ENCODE peak calls at places on chromosomes 4 and X, in five cellular contexts. One of them, this sample, is unnamed.

GRCh38 chrX:18360867-18361266 is 6.4 kb upstream of the SCML2 start:
- ATAC-seq in right lobe of liver: no peak
- ATAC-seq in heart left ventricle: no peak
- ATAC-seq in body of pancreas: no peak
- ATAC-seq in IMR-90: no peak
- ATAC-seq in this sample: no peak

GRCh38 chr4:54384563-54384962 is 155.5 kb downstream of the PDGFRA start:
- ATAC-seq in right lobe of liver: peak
- ATAC-seq in heart left ventricle: peak
- ATAC-seq in body of pancreas: no peak
- ATAC-seq in IMR-90: peak
- ATAC-seq in this sample: no peak

GRCh38 chr4:30181512-30181911 is 538.7 kb upstream of the PCDH7 start:
- ATAC-seq in right lobe of liver: no peak
- ATAC-seq in heart left ventricle: no peak
- ATAC-seq in body of pancreas: no peak
- ATAC-seq in IMR-90: no peak
- ATAC-seq in this sample: no peak

GRCh38 chr4:161642708-161643107 is 521.1 kb downstream of the FSTL5 start:
- ATAC-seq in right lobe of liver: no peak
- ATAC-seq in heart left ventricle: no peak
- ATAC-seq in body of pancreas: no peak
- ATAC-seq in IMR-90: no peak
- ATAC-seq in this sample: no peak

GRCh38 chr4:110480741-110481271 is 4.9 kb downstream of the ENPEP start:
- ATAC-seq in right lobe of liver: no peak
- ATAC-seq in heart left ventricle: no peak
- ATAC-seq in body of pancreas: no peak
- ATAC-seq in IMR-90: no peak
- ATAC-seq in this sample: no peak

GRCh38 chr4:52861879-52862604 is at the start of gene RASL11B:
- ATAC-seq in right lobe of liver: peak
- ATAC-seq in heart left ventricle: peak
- ATAC-seq in body of pancreas: peak
- ATAC-seq in IMR-90: peak
- ATAC-seq in this sample: peak

GRCh38 chrX:67437821-67438220 is 106.0 kb upstream of the AR start:
- ATAC-seq in right lobe of liver: peak
- ATAC-seq in heart left ventricle: no peak
- ATAC-seq in body of pancreas: no peak
- ATAC-seq in IMR-90: no peak
- ATAC-seq in this sample: no peak

GRCh38 chrX:123201720-123202119 is 17.6 kb downstream of the GRIA3 start:
- ATAC-seq in right lobe of liver: peak
- ATAC-seq in heart left ventricle: no peak
- ATAC-seq in body of pancreas: no peak
- ATAC-seq in IMR-90: no peak
- ATAC-seq in this sample: no peak

GRCh38 chrX:109654710-109655109 is 29.7 kb upstream of the KCNE5 start:
- ATAC-seq in right lobe of liver: no peak
- ATAC-seq in heart left ventricle: no peak
- ATAC-seq in body of pancreas: no peak
- ATAC-seq in IMR-90: no peak
- ATAC-seq in this sample: no peak

GRCh38 chrX:45400380-45400779 is 199.7 kb upstream of the DIPK2B start:
- ATAC-seq in right lobe of liver: no peak
- ATAC-seq in heart left ventricle: no peak
- ATAC-seq in body of pancreas: no peak
- ATAC-seq in IMR-90: peak
- ATAC-seq in this sample: no peak

GRCh38 chr4:8340721-8341680 is 71.4 kb downstream of the HTRA3 start:
- ATAC-seq in right lobe of liver: peak
- ATAC-seq in heart left ventricle: peak
- ATAC-seq in body of pancreas: peak
- ATAC-seq in IMR-90: no peak
- ATAC-seq in this sample: peak

GRCh38 chrX:115553171-115553570 is 7.8 kb upstream of the PLS3 start:
- ATAC-seq in right lobe of liver: no peak
- ATAC-seq in heart left ventricle: no peak
- ATAC-seq in body of pancreas: no peak
- ATAC-seq in IMR-90: no peak
- ATAC-seq in this sample: no peak

GRCh38 chr4:132240094-132240493 is 909.0 kb upstream of the PCDH10 start:
- ATAC-seq in right lobe of liver: no peak
- ATAC-seq in heart left ventricle: no peak
- ATAC-seq in body of pancreas: no peak
- ATAC-seq in IMR-90: no peak
- ATAC-seq in this sample: no peak

GRCh38 chr4:7663075-7663541 is 228.4 kb upstream of the PSAPL1 start:
- ATAC-seq in right lobe of liver: no peak
- ATAC-seq in heart left ventricle: no peak
- ATAC-seq in body of pancreas: no peak
- ATAC-seq in IMR-90: no peak
- ATAC-seq in this sample: no peak

GRCh38 chr4:76219299-76220055 is 5.9 kb upstream of the SCARB2 start:
- ATAC-seq in right lobe of liver: peak
- ATAC-seq in heart left ventricle: peak
- ATAC-seq in body of pancreas: peak
- ATAC-seq in IMR-90: peak
- ATAC-seq in this sample: peak

GRCh38 chr4:76982638-76983579 is 33.4 kb downstream of the SEPTIN11 start:
- ATAC-seq in right lobe of liver: no peak
- ATAC-seq in heart left ventricle: no peak
- ATAC-seq in body of pancreas: no peak
- ATAC-seq in IMR-90: no peak
- ATAC-seq in this sample: no peak

GRCh38 chr4:59570850-59571476 is 1629.2 kb upstream of the ADGRL3 start:
- ATAC-seq in right lobe of liver: no peak
- ATAC-seq in heart left ventricle: no peak
- ATAC-seq in body of pancreas: no peak
- ATAC-seq in IMR-90: no peak
- ATAC-seq in this sample: no peak

GRCh38 chr4:151719045-151719743 is 41.6 kb downstream of the GATB start:
- ATAC-seq in right lobe of liver: no peak
- ATAC-seq in heart left ventricle: peak
- ATAC-seq in body of pancreas: no peak
- ATAC-seq in IMR-90: no peak
- ATAC-seq in this sample: no peak

GRCh38 chr4:168511780-168512467 is 15.1 kb downstream of the PALLD start:
- ATAC-seq in right lobe of liver: no peak
- ATAC-seq in heart left ventricle: peak
- ATAC-seq in body of pancreas: no peak
- ATAC-seq in IMR-90: no peak
- ATAC-seq in this sample: no peak

GRCh38 chrX:119211649-119212014 is 24.5 kb upstream of the PGRMC1 start:
- ATAC-seq in right lobe of liver: no peak
- ATAC-seq in heart left ventricle: peak
- ATAC-seq in body of pancreas: no peak
- ATAC-seq in IMR-90: no peak
- ATAC-seq in this sample: no peak

GRCh38 chr4:71417150-71417549 is 78.3 kb downstream of the SLC4A4 start:
- ATAC-seq in right lobe of liver: peak
- ATAC-seq in heart left ventricle: no peak
- ATAC-seq in body of pancreas: peak
- ATAC-seq in IMR-90: peak
- ATAC-seq in this sample: no peak

GRCh38 chrX:7149421-7149820 is 1.5 kb upstream of the PUDP start:
- ATAC-seq in right lobe of liver: no peak
- ATAC-seq in heart left ventricle: no peak
- ATAC-seq in body of pancreas: no peak
- ATAC-seq in IMR-90: no peak
- ATAC-seq in this sample: no peak

GRCh38 chrX:22378296-22378695 is 105.6 kb downstream of the CBLL2 start:
- ATAC-seq in right lobe of liver: no peak
- ATAC-seq in heart left ventricle: no peak
- ATAC-seq in body of pancreas: no peak
- ATAC-seq in IMR-90: no peak
- ATAC-seq in this sample: no peak

GRCh38 chrX:22389544-22390243 is 117.0 kb downstream of the CBLL2 start:
- ATAC-seq in right lobe of liver: no peak
- ATAC-seq in heart left ventricle: no peak
- ATAC-seq in body of pancreas: no peak
- ATAC-seq in IMR-90: peak
- ATAC-seq in this sample: no peak

GRCh38 chrX:22383988-22384387 is 111.3 kb downstream of the CBLL2 start:
- ATAC-seq in right lobe of liver: no peak
- ATAC-seq in heart left ventricle: no peak
- ATAC-seq in body of pancreas: no peak
- ATAC-seq in IMR-90: no peak
- ATAC-seq in this sample: no peak
- TF ChIP-seq CTCF in right lobe of liver: no peak
- TF ChIP-seq CTCF in heart left ventricle: no peak
- TF ChIP-seq CTCF in body of pancreas: no peak
- TF ChIP-seq CTCF in IMR-90: no peak
- TF ChIP-seq CTCF in this sample: no peak

DNA sequence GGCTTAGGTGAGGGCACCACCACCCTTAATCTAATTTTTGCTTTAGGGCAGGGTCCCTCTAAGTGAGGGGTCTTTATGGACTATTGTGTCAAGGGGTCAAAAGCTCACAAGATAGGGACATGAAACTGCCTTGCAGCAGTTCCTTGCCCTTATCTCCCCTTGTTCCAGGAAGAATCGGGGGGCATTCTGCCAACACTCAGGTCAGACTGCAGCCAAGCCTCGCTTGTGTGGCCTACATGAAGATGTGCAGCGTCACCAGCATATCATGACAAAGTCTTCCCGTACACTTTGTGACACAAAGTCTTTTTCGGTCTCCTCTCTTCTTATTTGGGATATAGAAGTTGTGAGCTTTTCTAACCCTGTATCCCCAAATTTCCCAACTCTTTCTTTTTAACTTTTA is 17.5 kb upstream of the USP9X start:
- ATAC-seq in right lobe of liver: no peak
- ATAC-seq in heart left ventricle: no peak
- ATAC-seq in body of pancreas: no peak
- ATAC-seq in IMR-90: no peak
- ATAC-seq in this sample: no peak
- TF ChIP-seq POLR2A in right lobe of liver: no peak
- TF ChIP-seq POLR2A in heart left ventricle: no peak
- TF ChIP-seq POLR2A in body of pancreas: no peak
- TF ChIP-seq POLR2A in IMR-90: no peak
- TF ChIP-seq POLR2A in this sample: no peak

GRCh38 chr4:33407496-33407895 is 2687.3 kb downstream of the PCDH7 start:
- ATAC-seq in right lobe of liver: no peak
- ATAC-seq in heart left ventricle: no peak
- ATAC-seq in body of pancreas: no peak
- ATAC-seq in IMR-90: no peak
- ATAC-seq in this sample: no peak
- TF ChIP-seq CTCF in right lobe of liver: no peak
- TF ChIP-seq CTCF in heart left ventricle: no peak
- TF ChIP-seq CTCF in body of pancreas: no peak
- TF ChIP-seq CTCF in IMR-90: no peak
- TF ChIP-seq CTCF in this sample: no peak

DNA sequence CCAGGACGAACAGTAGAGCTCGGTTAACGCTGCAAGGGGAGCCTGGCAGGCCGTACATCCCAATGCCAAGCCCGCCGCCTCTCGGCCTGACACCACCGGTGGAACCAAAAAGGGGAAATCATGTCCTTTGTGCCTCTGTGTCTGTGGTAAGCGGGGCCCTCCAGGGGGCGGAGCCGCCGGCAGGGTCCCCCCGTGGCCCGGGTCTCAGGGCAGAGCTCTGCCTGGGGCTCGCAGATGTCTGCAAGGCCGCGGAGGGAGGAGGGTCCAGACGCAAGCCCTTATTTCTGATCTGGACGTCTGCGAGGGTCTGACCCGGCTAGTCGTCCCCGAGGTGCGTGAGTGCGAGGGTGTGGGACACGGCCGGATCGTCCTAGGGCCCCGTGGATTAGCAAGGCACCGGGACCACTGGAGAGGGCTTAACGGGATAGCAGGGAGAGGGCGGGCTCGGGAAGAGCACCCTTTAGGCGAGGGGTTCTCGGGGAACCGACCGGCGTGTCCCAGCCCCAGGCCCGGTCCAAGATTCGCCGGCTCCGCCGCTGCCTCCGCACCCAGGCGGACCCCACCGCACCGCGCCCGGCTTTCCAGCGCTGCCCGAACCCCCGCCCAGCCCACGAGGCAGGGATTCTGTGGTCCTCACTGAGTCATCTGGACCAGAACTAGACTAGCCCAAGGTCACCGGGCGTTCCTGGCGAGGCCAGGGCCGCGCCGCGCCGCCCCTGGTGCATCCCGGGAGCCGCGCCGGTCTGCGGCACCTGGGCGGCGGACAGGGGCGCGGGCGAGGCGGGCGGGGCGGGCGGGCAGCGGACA is 858 bp upstream of the FAM193A start:
- ATAC-seq in right lobe of liver: peak
- ATAC-seq in heart left ventricle: peak
- ATAC-seq in body of pancreas: no peak
- ATAC-seq in IMR-90: peak
- ATAC-seq in this sample: peak
- TF ChIP-seq POLR2A in right lobe of liver: peak
- TF ChIP-seq POLR2A in heart left ventricle: no peak
- TF ChIP-seq POLR2A in body of pancreas: peak
- TF ChIP-seq POLR2A in IMR-90: peak
- TF ChIP-seq POLR2A in this sample: no peak

DNA sequence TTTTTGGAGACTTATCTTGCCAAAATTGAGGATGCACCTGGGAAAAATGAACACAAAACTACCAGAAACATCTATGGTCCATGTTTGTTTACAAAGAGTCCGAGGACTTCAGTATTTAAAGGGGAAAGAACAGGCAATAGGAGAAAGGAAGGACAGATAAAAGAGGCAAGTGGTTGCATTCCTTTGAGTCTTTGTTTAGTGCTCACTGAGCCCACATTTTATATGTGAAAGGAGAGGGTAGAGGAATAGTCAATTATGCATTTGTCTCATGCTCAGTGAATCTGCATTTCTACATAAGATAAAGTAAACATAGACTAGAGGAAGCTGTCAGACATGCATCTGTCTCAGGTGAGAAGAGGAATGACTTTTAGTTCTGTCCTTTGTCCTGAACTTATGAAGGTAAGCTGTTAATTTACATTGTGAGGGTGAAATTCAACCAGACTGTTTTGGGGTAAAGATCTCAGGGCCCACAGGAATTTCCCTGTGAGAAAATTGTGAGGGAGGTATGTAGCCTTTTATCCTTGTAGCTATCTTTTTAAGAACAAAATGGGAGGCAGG is 4.5 kb downstream of the DMP1 start:
- ATAC-seq in right lobe of liver: no peak
- ATAC-seq in heart left ventricle: no peak
- ATAC-seq in body of pancreas: no peak
- ATAC-seq in IMR-90: no peak
- ATAC-seq in this sample: no peak
- TF ChIP-seq CTCF in right lobe of liver: no peak
- TF ChIP-seq CTCF in heart left ventricle: no peak
- TF ChIP-seq CTCF in body of pancreas: no peak
- TF ChIP-seq CTCF in IMR-90: no peak
- TF ChIP-seq CTCF in this sample: no peak

DNA sequence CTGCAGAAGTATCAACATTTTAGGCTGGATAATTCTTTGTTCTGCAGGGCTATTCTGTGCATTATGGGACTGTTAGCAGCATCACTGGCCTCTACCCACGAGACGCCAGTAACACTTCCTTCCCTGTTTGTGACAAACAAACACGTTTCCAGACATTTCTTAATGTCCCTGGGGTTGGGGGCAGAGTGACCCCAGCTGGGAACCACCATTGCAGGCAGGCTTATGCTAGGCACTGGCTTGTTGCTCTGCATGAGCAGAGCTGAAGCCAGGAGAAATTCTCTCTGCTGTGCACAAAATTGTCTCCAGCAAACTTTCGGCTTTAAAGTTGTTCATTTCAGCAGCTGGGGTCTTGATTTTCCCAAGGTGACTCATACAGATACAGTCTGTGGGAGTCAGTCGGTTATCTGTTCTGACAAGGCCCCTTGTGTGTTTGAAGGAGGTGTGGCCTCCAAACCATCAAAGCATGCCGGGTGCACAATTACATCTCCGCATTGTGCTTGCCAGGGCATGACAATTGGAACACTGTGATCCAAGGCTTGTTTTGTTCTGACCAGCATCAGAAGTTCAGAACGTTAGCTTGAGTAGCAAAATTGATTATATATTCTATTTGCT is 156.4 kb upstream of the BOD1L1 start:
- ATAC-seq in right lobe of liver: no peak
- ATAC-seq in heart left ventricle: peak
- ATAC-seq in body of pancreas: no peak
- ATAC-seq in IMR-90: no peak
- ATAC-seq in this sample: no peak
- TF ChIP-seq POLR2A in right lobe of liver: no peak
- TF ChIP-seq POLR2A in heart left ventricle: no peak
- TF ChIP-seq POLR2A in body of pancreas: no peak
- TF ChIP-seq POLR2A in IMR-90: no peak
- TF ChIP-seq POLR2A in this sample: no peak